ENCODE peak calls at places on chromosomes 2 and 18, in seven cellular contexts. One of them, this sample, is unnamed.
A peak's percentile ranks its signal among the peaks of the same experiment; 100 is the strongest.

GRCh38 chr18:12476955-12477354 is 69.2 kb downstream of the PRELID3A start:
- DNase-seq in AG10803: no peak
- DNase-seq in upper lobe of left lung: no peak
- DNase-seq in tibial nerve: no peak
- DNase-seq in colonic mucosa: no peak
- DNase-seq in AG04450: no peak
- DNase-seq in astrocyte of the cerebellum: no peak
- DNase-seq in this sample: no peak

GRCh38 chr18:61435064-61435652 is 101.9 kb downstream of the CDH20 start:
- DNase-seq in tibial nerve: no peak
- DNase-seq in AG10803: peak; percentile 8
- DNase-seq in AG04450: no peak
- DNase-seq in colonic mucosa: no peak
- DNase-seq in upper lobe of left lung: no peak
- DNase-seq in astrocyte of the cerebellum: no peak
- DNase-seq in this sample: no peak

GRCh38 chr2:140695163-140695562 is 1435.7 kb downstream of the LRP1B start:
- DNase-seq in astrocyte of the cerebellum: no peak
- DNase-seq in AG10803: peak; percentile 60
- DNase-seq in tibial nerve: no peak
- DNase-seq in colonic mucosa: no peak
- DNase-seq in upper lobe of left lung: no peak
- DNase-seq in AG04450: peak; percentile 8
- DNase-seq in this sample: no peak

GRCh38 chr2:174412256-174412655 is 16.7 kb downstream of the SCRN3 start:
- DNase-seq in colonic mucosa: no peak
- DNase-seq in AG04450: no peak
- DNase-seq in astrocyte of the cerebellum: no peak
- DNase-seq in upper lobe of left lung: no peak
- DNase-seq in AG10803: no peak
- DNase-seq in tibial nerve: no peak
- DNase-seq in this sample: no peak

GRCh38 chr2:172985139-172985874 is 90.3 kb upstream of the MAP3K20 start:
- DNase-seq in upper lobe of left lung: peak; percentile 82
- DNase-seq in tibial nerve: peak; percentile 21
- DNase-seq in AG10803: no peak
- DNase-seq in AG04450: no peak
- DNase-seq in astrocyte of the cerebellum: no peak
- DNase-seq in colonic mucosa: no peak
- DNase-seq in this sample: no peak

GRCh38 chr2:124027182-124027581 is 2.1 kb downstream of the CNTNAP5 start:
- DNase-seq in colonic mucosa: no peak
- DNase-seq in astrocyte of the cerebellum: no peak
- DNase-seq in tibial nerve: no peak
- DNase-seq in AG10803: peak; percentile 12
- DNase-seq in AG04450: no peak
- DNase-seq in upper lobe of left lung: peak; percentile 21
- DNase-seq in this sample: peak; percentile 34

GRCh38 chr2:223260681-223261080 is 208.7 kb downstream of the KCNE4 start:
- DNase-seq in astrocyte of the cerebellum: no peak
- DNase-seq in tibial nerve: no peak
- DNase-seq in AG04450: no peak
- DNase-seq in AG10803: peak; percentile 7
- DNase-seq in upper lobe of left lung: no peak
- DNase-seq in colonic mucosa: no peak
- DNase-seq in this sample: no peak

GRCh38 chr2:196836440-196836839 is 27.3 kb upstream of the C2orf66 start:
- DNase-seq in tibial nerve: no peak
- DNase-seq in colonic mucosa: no peak
- DNase-seq in upper lobe of left lung: no peak
- DNase-seq in astrocyte of the cerebellum: no peak
- DNase-seq in AG04450: no peak
- DNase-seq in AG10803: peak; percentile 21
- DNase-seq in this sample: no peak

GRCh38 chr2:103161456-103162289 is 399.8 kb downstream of the TMEM182 start:
- DNase-seq in AG04450: no peak
- DNase-seq in tibial nerve: no peak
- DNase-seq in upper lobe of left lung: no peak
- DNase-seq in astrocyte of the cerebellum: peak; percentile 73
- DNase-seq in AG10803: peak; percentile 48
- DNase-seq in colonic mucosa: peak; percentile 52
- DNase-seq in this sample: no peak

GRCh38 chr2:73008261-73009159 is 63.0 kb downstream of the SFXN5 start:
- DNase-seq in colonic mucosa: no peak
- DNase-seq in astrocyte of the cerebellum: no peak
- DNase-seq in upper lobe of left lung: no peak
- DNase-seq in tibial nerve: no peak
- DNase-seq in AG10803: no peak
- DNase-seq in AG04450: no peak
- DNase-seq in this sample: no peak

GRCh38 chr2:161090401-161090800 is 69.8 kb upstream of the TANK start:
- DNase-seq in astrocyte of the cerebellum: no peak
- DNase-seq in AG10803: no peak
- DNase-seq in colonic mucosa: no peak
- DNase-seq in tibial nerve: no peak
- DNase-seq in upper lobe of left lung: peak; percentile 36
- DNase-seq in AG04450: no peak
- DNase-seq in this sample: peak; percentile 30

GRCh38 chr2:94977826-94978225 is 47.7 kb upstream of the MAL start:
- DNase-seq in upper lobe of left lung: no peak
- DNase-seq in astrocyte of the cerebellum: no peak
- DNase-seq in colonic mucosa: no peak
- DNase-seq in AG10803: no peak
- DNase-seq in AG04450: no peak
- DNase-seq in tibial nerve: no peak
- DNase-seq in this sample: no peak

GRCh38 chr2:241703128-241703604 is 1.3 kb downstream of the ING5 start:
- DNase-seq in upper lobe of left lung: no peak
- DNase-seq in AG10803: peak; percentile 24
- DNase-seq in AG04450: no peak
- DNase-seq in colonic mucosa: no peak
- DNase-seq in astrocyte of the cerebellum: no peak
- DNase-seq in tibial nerve: no peak
- DNase-seq in this sample: peak; percentile 19

GRCh38 chr2:25311866-25312575 is 29.7 kb downstream of the DNMT3A start:
- DNase-seq in upper lobe of left lung: no peak
- DNase-seq in astrocyte of the cerebellum: no peak
- DNase-seq in tibial nerve: no peak
- DNase-seq in AG10803: no peak
- DNase-seq in colonic mucosa: no peak
- DNase-seq in AG04450: no peak
- DNase-seq in this sample: no peak

GRCh38 chr2:98463988-98464771 is 19.5 kb downstream of the INPP4A start:
- DNase-seq in AG04450: no peak
- DNase-seq in AG10803: no peak
- DNase-seq in colonic mucosa: no peak
- DNase-seq in upper lobe of left lung: no peak
- DNase-seq in tibial nerve: no peak
- DNase-seq in astrocyte of the cerebellum: no peak
- DNase-seq in this sample: no peak

GRCh38 chr18:22060361-22060760 is 109.0 kb upstream of the GATA6 start:
- DNase-seq in AG04450: no peak
- DNase-seq in upper lobe of left lung: no peak
- DNase-seq in AG10803: no peak
- DNase-seq in tibial nerve: no peak
- DNase-seq in colonic mucosa: no peak
- DNase-seq in astrocyte of the cerebellum: no peak
- DNase-seq in this sample: no peak

GRCh38 chr2:65261676-65262075 is 34.0 kb downstream of the ACTR2 start:
- DNase-seq in tibial nerve: no peak
- DNase-seq in AG10803: no peak
- DNase-seq in AG04450: no peak
- DNase-seq in upper lobe of left lung: no peak
- DNase-seq in astrocyte of the cerebellum: no peak
- DNase-seq in colonic mucosa: no peak
- DNase-seq in this sample: no peak

GRCh38 chr2:226601881-226602280 is 197.7 kb downstream of the IRS1 start:
- DNase-seq in AG04450: peak; percentile 51
- DNase-seq in tibial nerve: no peak
- DNase-seq in AG10803: peak; percentile 74
- DNase-seq in astrocyte of the cerebellum: no peak
- DNase-seq in colonic mucosa: no peak
- DNase-seq in upper lobe of left lung: no peak
- DNase-seq in this sample: no peak

GRCh38 chr2:24012521-24013245 is 2.8 kb downstream of the MFSD2B start:
- DNase-seq in AG10803: no peak
- DNase-seq in AG04450: no peak
- DNase-seq in astrocyte of the cerebellum: no peak
- DNase-seq in tibial nerve: no peak
- DNase-seq in colonic mucosa: no peak
- DNase-seq in upper lobe of left lung: no peak
- DNase-seq in this sample: no peak

GRCh38 chr18:370753-371615 is 103.1 kb upstream of the THOC1 start:
- DNase-seq in upper lobe of left lung: no peak
- DNase-seq in AG10803: peak; percentile 36
- DNase-seq in colonic mucosa: no peak
- DNase-seq in AG04450: no peak
- DNase-seq in astrocyte of the cerebellum: no peak
- DNase-seq in tibial nerve: no peak
- DNase-seq in this sample: no peak

GRCh38 chr2:27887830-27888229 is 2.4 kb downstream of the RBKS start:
- DNase-seq in colonic mucosa: no peak
- DNase-seq in AG10803: no peak
- DNase-seq in upper lobe of left lung: no peak
- DNase-seq in astrocyte of the cerebellum: no peak
- DNase-seq in tibial nerve: no peak
- DNase-seq in AG04450: no peak
- DNase-seq in this sample: no peak

GRCh38 chr2:51151490-51152140 is 119.7 kb upstream of the NRXN1 start:
- DNase-seq in tibial nerve: no peak
- DNase-seq in AG10803: no peak
- DNase-seq in astrocyte of the cerebellum: no peak
- DNase-seq in upper lobe of left lung: no peak
- DNase-seq in colonic mucosa: no peak
- DNase-seq in AG04450: no peak
- DNase-seq in this sample: peak; percentile 44

DNA sequence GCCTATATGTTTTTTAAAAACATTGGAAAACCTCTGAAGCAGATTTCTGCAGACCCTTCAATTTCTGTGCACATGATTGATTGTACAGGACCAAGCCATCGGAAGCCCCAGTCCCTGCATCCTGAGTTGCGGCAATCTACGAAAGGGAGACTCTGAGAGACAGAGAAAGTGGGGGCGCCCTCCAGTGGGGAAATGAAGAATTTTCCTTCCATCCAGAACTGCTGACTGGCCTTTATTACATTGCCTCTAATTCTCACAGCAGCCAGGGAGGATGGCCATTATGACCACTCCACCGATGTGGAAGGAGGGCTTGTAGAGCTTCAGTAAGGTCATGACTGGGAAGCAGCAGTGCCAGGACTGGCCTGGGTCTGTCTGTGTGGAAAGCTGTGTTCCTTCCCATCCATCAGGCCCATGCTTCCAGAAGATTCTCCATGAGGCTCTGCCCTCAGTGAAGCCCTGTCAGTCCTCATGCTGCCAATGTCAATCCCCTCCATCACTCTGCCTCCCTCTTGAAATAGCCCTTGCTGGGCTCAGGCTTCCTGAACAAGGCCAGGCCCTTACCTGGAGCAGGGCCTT is 20.0 kb upstream of the RESP18 start:
- DNase-seq in astrocyte of the cerebellum: peak; percentile 16
- DNase-seq in colonic mucosa: peak; percentile 74
- DNase-seq in AG04450: no peak
- DNase-seq in upper lobe of left lung: peak; percentile 32
- DNase-seq in tibial nerve: peak; percentile 17
- DNase-seq in AG10803: peak; percentile 51
- DNase-seq in this sample: peak; percentile 78
- TF ChIP-seq CTCF in astrocyte of the cerebellum: peak; percentile 65
- TF ChIP-seq CTCF in colonic mucosa: peak; percentile 67
- TF ChIP-seq CTCF in AG04450: peak; percentile 67
- TF ChIP-seq CTCF in upper lobe of left lung: peak; percentile 48
- TF ChIP-seq CTCF in tibial nerve: peak; percentile 27
- TF ChIP-seq CTCF in AG10803: peak; percentile 70
- TF ChIP-seq CTCF in this sample: peak; percentile 45

DNA sequence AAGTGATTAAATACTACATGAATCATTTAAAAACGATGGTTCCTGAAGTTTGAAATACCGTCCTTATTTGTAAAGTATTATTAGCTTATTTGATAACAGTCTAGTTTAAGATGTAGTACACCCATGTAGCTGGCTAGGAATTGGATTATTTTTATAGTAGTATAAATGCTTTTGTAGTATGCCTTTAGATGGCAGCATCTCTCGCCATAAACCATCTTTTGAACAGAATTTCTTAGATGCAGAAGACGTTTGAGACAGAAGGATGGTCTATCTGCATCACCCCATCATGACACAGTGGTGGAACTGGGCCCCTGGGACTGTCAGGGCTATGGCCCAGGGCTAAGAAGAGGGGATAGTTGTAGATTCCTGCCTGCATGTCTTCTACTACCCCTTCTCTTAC is 152.7 kb downstream of the WDSUB1 start:
- DNase-seq in astrocyte of the cerebellum: no peak
- DNase-seq in AG04450: no peak
- DNase-seq in colonic mucosa: no peak
- DNase-seq in tibial nerve: no peak
- DNase-seq in AG10803: peak; percentile 52
- DNase-seq in upper lobe of left lung: no peak
- DNase-seq in this sample: no peak
- TF ChIP-seq CTCF in astrocyte of the cerebellum: no peak
- TF ChIP-seq CTCF in AG04450: peak; percentile 40
- TF ChIP-seq CTCF in colonic mucosa: no peak
- TF ChIP-seq CTCF in tibial nerve: no peak
- TF ChIP-seq CTCF in AG10803: peak; percentile 43
- TF ChIP-seq CTCF in upper lobe of left lung: no peak
- TF ChIP-seq CTCF in this sample: no peak

GRCh38 chr2:150028337-150028736 is 440.8 kb upstream of the MMADHC start:
- DNase-seq in tibial nerve: no peak
- DNase-seq in astrocyte of the cerebellum: no peak
- DNase-seq in colonic mucosa: no peak
- DNase-seq in upper lobe of left lung: no peak
- DNase-seq in AG10803: no peak
- DNase-seq in AG04450: no peak
- DNase-seq in this sample: no peak
- TF ChIP-seq CTCF in tibial nerve: no peak
- TF ChIP-seq CTCF in astrocyte of the cerebellum: no peak
- TF ChIP-seq CTCF in colonic mucosa: no peak
- TF ChIP-seq CTCF in upper lobe of left lung: no peak
- TF ChIP-seq CTCF in AG10803: no peak
- TF ChIP-seq CTCF in AG04450: no peak
- TF ChIP-seq CTCF in this sample: no peak

DNA sequence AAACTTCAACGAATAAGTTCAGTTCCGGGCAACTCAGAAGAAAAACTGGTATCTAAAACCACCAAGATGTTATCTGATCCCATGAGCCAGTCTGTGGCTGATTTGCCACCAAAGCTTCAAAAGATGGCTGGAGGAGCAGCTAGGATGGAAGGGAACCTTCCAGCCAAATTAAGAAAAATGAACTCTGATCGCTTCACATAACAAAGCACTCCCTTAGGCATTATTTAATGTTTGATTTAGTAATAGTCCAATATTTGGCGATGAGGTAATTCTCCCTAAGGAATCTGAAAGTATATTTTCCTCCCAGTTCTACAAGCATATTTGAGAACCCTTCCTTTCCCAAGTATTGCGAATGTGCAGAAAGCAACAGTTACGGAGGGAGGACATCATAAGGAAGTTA is 156.6 kb downstream of the KCNJ3 start:
- DNase-seq in astrocyte of the cerebellum: no peak
- DNase-seq in AG10803: no peak
- DNase-seq in tibial nerve: no peak
- DNase-seq in AG04450: no peak
- DNase-seq in upper lobe of left lung: no peak
- DNase-seq in colonic mucosa: no peak
- DNase-seq in this sample: no peak
- TF ChIP-seq CTCF in astrocyte of the cerebellum: no peak
- TF ChIP-seq CTCF in AG10803: no peak
- TF ChIP-seq CTCF in tibial nerve: no peak
- TF ChIP-seq CTCF in AG04450: no peak
- TF ChIP-seq CTCF in upper lobe of left lung: no peak
- TF ChIP-seq CTCF in colonic mucosa: no peak
- TF ChIP-seq CTCF in this sample: no peak

GRCh38 chr2:231489990-231490389 is 25.7 kb upstream of the NCL start:
- DNase-seq in astrocyte of the cerebellum: no peak
- DNase-seq in upper lobe of left lung: no peak
- DNase-seq in AG04450: no peak
- DNase-seq in colonic mucosa: no peak
- DNase-seq in tibial nerve: no peak
- DNase-seq in AG10803: no peak
- DNase-seq in this sample: no peak
- TF ChIP-seq CTCF in astrocyte of the cerebellum: peak; percentile 25
- TF ChIP-seq CTCF in upper lobe of left lung: no peak
- TF ChIP-seq CTCF in AG04450: peak; percentile 14
- TF ChIP-seq CTCF in colonic mucosa: no peak
- TF ChIP-seq CTCF in tibial nerve: no peak
- TF ChIP-seq CTCF in AG10803: peak; percentile 34
- TF ChIP-seq CTCF in this sample: no peak